ENCODE peak calls at places on chromosomes 11 and 22, in four cellular contexts. Q is AG09309, A is Caco-2, Y is body of pancreas. I is an unnamed sample.

GRCh38 chr22:37818397-37819099 is 4.6 kb upstream of the GALR3 start:
- DNase-seq in Q (no peak), A (no peak), Y (peak), I (peak)

GRCh38 chr11:28518825-28519224 is 410.6 kb downstream of the METTL15 start:
- DNase-seq in Q (no peak), A (no peak), Y (no peak), I (no peak)

GRCh38 chr11:65625628-65626342 is 10.2 kb downstream of the PCNX3 start:
- DNase-seq in Q (no peak), A (peak), Y (no peak), I (peak)

GRCh38 chr11:69682681-69683326 is 7.7 kb upstream of the LTO1 start:
- DNase-seq in Q (no peak), A (no peak), Y (no peak), I (no peak)

GRCh38 chr22:45091254-45091854 is 72.4 kb upstream of the NUP50 start:
- DNase-seq in Q (no peak), A (no peak), Y (no peak), I (peak)

GRCh38 chr11:81237139-81237538 is 1496.5 kb downstream of the FAM181B start:
- DNase-seq in Q (no peak), A (peak), Y (no peak), I (peak)

GRCh38 chr11:86816251-86816726 is 15.9 kb downstream of the PRSS23 start:
- DNase-seq in Q (no peak), A (no peak), Y (no peak), I (no peak)

GRCh38 chr11:69129647-69130046 is 26.1 kb upstream of the SMIM38 start:
- DNase-seq in Q (no peak), A (no peak), Y (no peak), I (no peak)

GRCh38 chr22:22783505-22783904 is 104.1 kb upstream of the IGLL5 start:
- DNase-seq in Q (no peak), A (no peak), Y (no peak), I (no peak)

GRCh38 chr11:8610532-8611116 is 16.6 kb upstream of the STK33 start:
- DNase-seq in Q (no peak), A (no peak), Y (no peak), I (no peak)

DNA sequence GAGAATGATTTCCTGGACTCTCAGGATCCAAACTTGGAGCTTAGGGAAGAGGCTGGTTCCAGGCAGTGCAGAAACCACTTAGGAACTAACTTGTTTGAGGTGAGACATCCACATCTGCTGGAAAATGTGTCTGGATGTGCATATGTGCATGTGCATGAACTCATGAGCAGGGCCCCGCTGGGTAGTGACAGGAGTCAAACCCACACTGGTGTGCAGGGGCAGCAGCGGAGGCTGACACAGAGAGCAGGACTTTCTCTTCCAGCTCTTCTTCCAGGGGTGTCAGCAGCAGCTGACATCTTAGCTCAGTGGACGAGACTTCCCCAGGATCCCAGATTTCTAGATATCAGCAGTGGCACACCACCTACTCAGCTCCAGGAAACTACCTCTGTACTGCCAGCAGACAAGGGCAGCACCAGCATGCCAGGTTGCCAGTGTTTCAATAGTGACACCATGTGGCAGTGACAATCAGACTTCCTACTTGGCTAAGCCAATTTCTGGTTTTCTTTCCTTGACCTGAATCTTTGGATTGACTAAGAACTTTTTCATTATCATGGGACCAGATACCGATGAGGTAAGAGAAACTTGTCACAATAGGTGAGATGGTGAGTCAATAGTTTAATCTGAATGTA is 227.5 kb upstream of the ZC3H12C start:
- DNase-seq in Q (no peak), A (no peak), Y (peak), I (peak)
- TF ChIP-seq CTCF in Q (peak), A (peak), Y (peak), I (peak)

DNA sequence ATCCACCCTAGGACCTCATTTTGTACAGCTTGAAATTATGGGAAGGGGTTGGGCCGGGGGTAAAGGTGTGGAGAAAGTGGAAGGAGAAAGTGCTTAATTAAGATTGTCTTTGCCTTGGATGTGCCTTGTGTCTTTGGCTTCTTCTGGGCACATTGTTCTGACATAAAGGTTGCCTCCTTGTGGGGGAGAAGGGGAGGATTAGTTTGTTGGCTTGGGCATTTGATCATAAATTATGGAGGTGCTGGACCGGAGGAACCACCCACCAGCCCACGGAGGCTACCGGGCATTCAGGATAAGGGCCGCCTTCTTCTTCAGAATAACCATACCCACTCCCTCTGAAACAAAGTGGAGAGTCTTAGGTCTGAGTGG is 1.3 kb downstream of the PAFAH1B2 start:
- DNase-seq in Q (no peak), A (peak), Y (no peak), I (peak)
- TF ChIP-seq CTCF in Q (peak), A (no peak), Y (peak), I (no peak)

GRCh38 chr22:31628969-31629723 is 32.9 kb downstream of the PISD start:
- DNase-seq in Q (no peak), A (no peak), Y (no peak), I (no peak)
- TF ChIP-seq CTCF in Q (no peak), A (no peak), Y (no peak), I (no peak)

GRCh38 chr11:6568191-6568918 is 35.1 kb downstream of the RRP8 start:
- DNase-seq in Q (no peak), A (no peak), Y (peak), I (no peak)
- TF ChIP-seq CTCF in Q (peak), A (no peak), Y (no peak), I (no peak)

GRCh38 chr11:63510360-63511130 is 4.7 kb downstream of the LGALS12 start:
- DNase-seq in Q (no peak), A (no peak), Y (no peak), I (no peak)
- TF ChIP-seq CTCF in Q (no peak), A (no peak), Y (no peak), I (no peak)

DNA sequence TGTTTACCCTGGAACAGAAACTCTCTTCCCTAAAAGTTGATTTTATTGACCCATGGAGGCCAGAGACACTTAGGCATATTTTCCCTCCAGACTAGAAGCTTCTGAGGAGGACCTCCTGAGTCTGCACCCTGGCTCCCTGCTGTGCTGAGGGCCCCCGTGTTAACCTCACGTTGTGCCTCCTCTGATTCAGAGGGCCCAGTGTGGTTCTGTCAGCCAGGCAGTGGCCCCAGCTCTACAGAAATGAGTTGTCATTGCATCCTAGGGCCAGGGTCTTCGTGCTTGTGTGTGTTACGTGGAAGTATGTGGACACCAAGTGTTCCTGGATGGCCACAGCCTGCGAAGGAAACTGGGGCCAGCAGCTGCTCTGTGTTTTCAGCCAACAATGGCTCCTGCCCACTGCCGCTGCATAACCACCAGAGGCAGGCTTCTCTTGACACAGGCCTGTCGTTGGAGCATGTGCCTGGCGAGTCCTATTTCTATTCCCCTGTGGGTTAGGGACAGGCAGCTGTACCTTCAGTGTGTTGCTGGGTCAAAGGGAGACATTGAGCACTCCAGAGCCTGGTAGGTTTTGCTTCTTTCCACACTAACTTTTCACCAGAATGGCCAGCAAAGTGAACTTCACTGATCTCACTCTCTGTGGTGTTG is 44.5 kb downstream of the MED15 start:
- DNase-seq in Q (no peak), A (no peak), Y (peak), I (no peak)
- TF ChIP-seq CTCF in Q (peak), A (peak), Y (peak), I (no peak)

GRCh38 chr22:19058713-19059451 is 63.3 kb downstream of the DGCR2 start:
- DNase-seq in Q (no peak), A (no peak), Y (peak), I (no peak)
- TF ChIP-seq CTCF in Q (no peak), A (no peak), Y (no peak), I (no peak)